ENCODE peak calls at places on chromosome 22, in five cellular contexts. H is transverse colon, R is SK-N-SH, T is esophagus muscularis mucosa, A is upper lobe of left lung. X is an unnamed sample.

GRCh38 chr22:38946771-38947170 is 10.6 kb upstream of the APOBEC3A start:
- DNase-seq in T (no peak), H (no peak), A (peak), R (no peak), X (peak)

GRCh38 chr22:28978158-28978557 is 83.5 kb downstream of the C22orf31 start:
- DNase-seq in A (no peak), R (no peak), H (no peak), T (no peak), X (no peak)

GRCh38 chr22:36425977-36426523 is 38.3 kb upstream of the MYH9 start:
- DNase-seq in R (peak), T (no peak), H (no peak), A (no peak), X (no peak)

GRCh38 chr22:34587357-34588356 is 478.3 kb upstream of the ISX start:
- DNase-seq in H (no peak), R (no peak), T (no peak), A (no peak), X (no peak)

GRCh38 chr22:35648066-35649025 is at the start of gene APOL6:
- DNase-seq in T (peak), H (peak), R (no peak), A (peak), X (peak)

GRCh38 chr22:32528984-32529982 is 54.7 kb downstream of the FBXO7 start:
- DNase-seq in A (peak), H (peak), T (peak), R (peak), X (peak)

GRCh38 chr22:26086359-26086758 is 82.9 kb upstream of the SEZ6L start:
- DNase-seq in R (peak), A (no peak), T (no peak), H (no peak), X (no peak)

GRCh38 chr22:45124176-45124857 is 39.4 kb upstream of the NUP50 start:
- DNase-seq in R (no peak), T (no peak), A (no peak), H (no peak), X (no peak)

GRCh38 chr22:23302171-23303002 is 122.1 kb downstream of the BCR start:
- DNase-seq in R (no peak), H (no peak), T (no peak), A (no peak), X (no peak)

GRCh38 chr22:33803883-33804282 is 116.4 kb downstream of the LARGE1 start:
- DNase-seq in R (no peak), A (no peak), H (no peak), T (no peak), X (peak)

GRCh38 chr22:37391702-37392101 is 35.6 kb downstream of the ELFN2 start:
- DNase-seq in A (no peak), H (no peak), R (no peak), T (no peak), X (no peak)

GRCh38 chr22:42418811-42419243 is 13.4 kb downstream of the NFAM1 start:
- DNase-seq in T (no peak), R (no peak), A (peak), H (no peak), X (no peak)

GRCh38 chr22:23756891-23757290 is 2.7 kb upstream of the VPREB3 start:
- DNase-seq in H (no peak), R (no peak), T (no peak), A (no peak), X (no peak)

GRCh38 chr22:32204211-32204855 is 540 bp downstream of the RFPL2 start:
- DNase-seq in R (peak), A (no peak), H (no peak), T (peak), X (no peak)

GRCh38 chr22:37896181-37896592 is 9.9 kb upstream of the MICALL1 start:
- DNase-seq in A (peak), R (no peak), H (peak), T (no peak), X (no peak)

GRCh38 chr22:45341503-45341902 is 31.8 kb downstream of the FAM118A start:
- DNase-seq in A (no peak), H (no peak), T (no peak), R (no peak), X (no peak)

GRCh38 chr22:37254206-37254866 is 10.3 kb upstream of the RAC2 start:
- DNase-seq in R (no peak), H (no peak), T (no peak), A (peak), X (no peak)

GRCh38 chr22:23213581-23214341 is 33.5 kb downstream of the BCR start:
- DNase-seq in A (no peak), H (no peak), R (no peak), T (no peak), X (no peak)

GRCh38 chr22:37757663-37758062 is 50.1 kb upstream of the GCAT start:
- DNase-seq in H (no peak), R (no peak), A (no peak), T (no peak), X (no peak)

GRCh38 chr22:24587948-24588347 is 4.9 kb downstream of the LRRC75B start:
- DNase-seq in R (no peak), T (no peak), H (no peak), A (no peak), X (no peak)

GRCh38 chr22:49371325-49372110 is 456.2 kb downstream of the BRD1 start:
- DNase-seq in T (no peak), H (no peak), A (no peak), R (no peak), X (no peak)

GRCh38 chr22:43110444-43110926 is at the start of gene BIK:
- DNase-seq in H (peak), R (peak), T (no peak), A (peak), X (no peak)

GRCh38 chr22:45131749-45132148 is 32.0 kb upstream of the NUP50 start:
- DNase-seq in A (peak), H (peak), T (no peak), R (no peak), X (no peak)

GRCh38 chr22:44622685-44623084 is 79.3 kb upstream of the PRR5 start:
- DNase-seq in A (no peak), T (no peak), R (no peak), H (no peak), X (no peak)

DNA sequence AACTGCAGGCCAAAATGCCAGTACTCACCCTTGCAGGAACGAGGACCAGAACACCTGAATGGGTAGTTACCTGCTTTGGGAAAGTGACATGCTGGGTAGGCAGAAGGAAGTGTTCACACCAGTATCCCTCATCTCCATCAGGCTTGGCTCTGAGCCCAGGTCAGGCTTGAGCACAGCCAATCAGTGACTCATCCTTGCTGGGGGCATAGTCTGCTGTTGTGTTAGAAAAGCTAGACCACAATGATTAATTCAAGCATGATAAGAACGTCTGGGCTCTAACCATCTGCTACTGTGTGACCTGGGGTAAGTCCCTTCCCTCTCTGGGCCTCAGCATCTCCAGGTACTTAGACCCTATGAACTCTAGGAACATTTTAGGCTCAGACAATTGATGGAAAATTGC is 450.4 kb downstream of the MIAT start:
- DNase-seq in A (peak), R (peak), T (no peak), H (peak), X (peak)
- TF ChIP-seq POLR2AphosphoS5 in A (no peak), R (peak), T (peak), H (peak), X (no peak)

GRCh38 chr22:46815132-46815531 is 52.7 kb downstream of the TBC1D22A start:
- DNase-seq in R (no peak), A (no peak), H (peak), T (no peak), X (no peak)

GRCh38 chr22:46815559-46815895 is 53.1 kb downstream of the TBC1D22A start:
- DNase-seq in R (no peak), T (no peak), A (no peak), H (no peak), X (no peak)

GRCh38 chr22:46813816-46814597 is 51.6 kb downstream of the TBC1D22A start:
- DNase-seq in H (no peak), T (no peak), R (no peak), A (no peak), X (no peak)

GRCh38 chr22:46812786-46813185 is 50.3 kb downstream of the TBC1D22A start:
- DNase-seq in T (no peak), A (no peak), R (no peak), H (no peak), X (no peak)

DNA sequence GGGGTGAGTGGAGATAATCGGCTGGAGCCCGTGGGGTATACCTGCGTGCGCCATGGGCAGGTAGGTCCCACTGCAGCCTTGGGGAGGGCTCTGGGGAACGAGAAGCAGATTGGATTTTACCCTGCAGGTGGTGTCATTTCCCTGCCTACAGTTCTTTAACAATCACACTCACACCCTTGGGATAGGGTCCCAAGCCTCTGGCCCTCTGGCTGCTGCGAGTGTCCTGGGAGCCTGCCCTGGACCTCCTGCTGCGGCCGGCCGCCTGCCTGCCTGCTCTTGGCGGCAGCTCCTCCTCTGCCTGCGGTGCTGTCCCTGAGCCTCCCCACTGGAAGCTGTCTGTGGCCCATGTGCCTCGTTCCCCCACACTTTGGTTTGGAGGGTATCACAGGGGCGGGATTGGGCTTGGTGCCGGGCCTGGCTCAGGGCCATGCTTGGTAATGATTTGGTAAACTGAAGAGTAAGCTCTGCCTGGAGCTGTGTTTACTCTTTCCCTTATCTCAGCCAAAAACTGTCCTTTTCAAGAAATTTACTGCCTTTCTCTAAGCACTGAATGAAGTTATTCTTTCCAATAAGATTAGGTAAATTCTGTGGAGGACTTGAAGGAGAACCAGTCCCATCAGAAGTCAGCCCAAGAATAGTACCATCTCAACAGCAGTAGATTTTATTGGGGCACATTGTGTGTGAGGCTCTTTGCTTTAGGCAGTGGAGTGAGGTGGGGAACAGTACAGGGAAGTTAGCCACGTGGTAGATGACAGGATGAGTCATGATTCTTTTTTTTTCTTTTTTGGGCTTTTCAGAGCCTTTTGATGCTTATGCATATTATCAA is 53.7 kb downstream of the TBC1D22A start:
- DNase-seq in H (no peak), T (no peak), A (no peak), R (no peak), X (no peak)
- TF ChIP-seq EP300 in H (no peak), T (no peak), A (no peak), R (no peak), X (no peak)

DNA sequence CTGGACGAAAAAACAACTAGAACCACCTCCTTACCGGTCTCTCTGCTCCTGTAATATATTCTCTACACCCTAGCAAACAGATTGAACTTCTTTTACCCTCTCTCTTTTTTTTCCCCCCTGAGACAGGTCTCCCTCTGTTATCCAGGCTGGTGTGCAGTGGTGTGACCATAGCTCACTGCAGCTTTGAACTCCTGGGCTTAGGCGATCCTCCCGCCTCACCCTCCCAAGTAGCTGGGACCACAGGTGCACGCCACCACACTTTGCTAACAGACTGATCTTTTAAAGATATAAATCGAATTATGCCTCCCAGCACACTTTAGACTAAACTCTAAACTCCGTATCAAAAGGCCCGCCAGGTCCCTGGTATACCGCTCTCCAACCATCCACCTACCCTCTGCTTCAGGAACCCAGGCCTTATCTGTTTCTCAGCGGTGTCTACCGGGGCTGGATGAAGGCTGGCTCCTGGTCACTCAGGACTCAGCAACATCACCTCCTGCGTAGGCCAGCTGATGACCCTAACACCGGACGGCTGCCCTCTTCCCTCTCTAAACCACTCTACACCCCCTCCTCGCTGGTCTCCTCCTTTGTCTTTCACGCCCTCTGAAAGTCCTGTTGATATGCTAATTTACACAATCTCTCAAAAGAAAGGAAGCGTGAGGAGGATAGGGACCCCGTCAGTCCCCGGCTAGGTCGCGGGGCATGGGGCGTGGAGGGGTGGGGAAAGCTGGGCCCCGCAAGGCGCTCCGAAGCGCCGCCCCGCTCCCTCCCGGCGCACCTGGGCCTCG is 716 bp downstream of the C22orf39 start:
- DNase-seq in A (peak), R (no peak), H (peak), T (no peak), X (no peak)
- TF ChIP-seq POLR2AphosphoS5 in A (no peak), R (no peak), H (no peak), T (no peak), X (no peak)

DNA sequence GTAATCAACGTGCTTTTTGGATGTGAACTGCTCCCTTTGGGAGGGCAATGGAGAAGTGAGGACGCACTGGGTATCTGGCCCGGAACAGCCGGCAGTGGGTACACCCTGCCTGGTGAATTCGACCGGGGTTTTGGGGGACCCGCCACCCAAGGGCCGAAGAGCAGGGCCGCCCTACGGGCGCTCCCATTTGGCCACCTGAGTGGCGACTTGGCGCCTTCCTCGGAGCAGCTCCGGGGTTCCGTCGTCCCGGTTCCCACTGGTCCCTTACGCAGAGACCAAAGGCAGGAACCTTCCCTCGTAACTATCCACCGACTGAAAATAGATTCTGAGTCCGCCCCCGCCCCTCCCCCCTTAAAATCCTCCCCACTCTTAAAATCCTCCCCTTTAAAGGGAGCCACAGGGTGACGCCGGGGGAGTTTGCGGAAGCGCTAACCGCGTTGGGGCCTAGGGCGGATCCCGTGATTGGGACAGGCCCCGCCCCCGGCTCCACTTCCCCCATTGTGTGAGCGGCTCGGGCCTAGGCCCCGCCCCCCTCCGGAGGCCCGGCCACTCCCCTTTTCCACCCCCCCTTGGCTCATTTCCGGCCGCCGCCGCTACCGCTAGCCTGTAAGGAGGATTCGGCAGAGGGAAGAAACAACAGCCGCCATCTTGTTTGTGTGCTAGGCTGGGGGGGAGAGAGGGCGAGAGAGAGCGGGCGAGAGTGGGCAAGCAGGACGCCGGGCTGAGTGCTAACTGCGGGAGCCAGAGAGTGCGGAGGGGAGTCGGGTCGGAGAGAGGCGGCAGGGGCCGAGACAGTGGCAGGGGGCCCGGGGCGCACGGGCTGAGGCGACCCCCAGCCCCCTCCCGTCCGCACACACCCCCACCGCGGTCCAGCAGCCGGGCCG is 1.0 kb upstream of the EP300 start:
- DNase-seq in T (peak), H (peak), A (peak), R (peak), X (peak)
- TF ChIP-seq EP300 in T (no peak), H (no peak), A (no peak), R (peak), X (no peak)

DNA sequence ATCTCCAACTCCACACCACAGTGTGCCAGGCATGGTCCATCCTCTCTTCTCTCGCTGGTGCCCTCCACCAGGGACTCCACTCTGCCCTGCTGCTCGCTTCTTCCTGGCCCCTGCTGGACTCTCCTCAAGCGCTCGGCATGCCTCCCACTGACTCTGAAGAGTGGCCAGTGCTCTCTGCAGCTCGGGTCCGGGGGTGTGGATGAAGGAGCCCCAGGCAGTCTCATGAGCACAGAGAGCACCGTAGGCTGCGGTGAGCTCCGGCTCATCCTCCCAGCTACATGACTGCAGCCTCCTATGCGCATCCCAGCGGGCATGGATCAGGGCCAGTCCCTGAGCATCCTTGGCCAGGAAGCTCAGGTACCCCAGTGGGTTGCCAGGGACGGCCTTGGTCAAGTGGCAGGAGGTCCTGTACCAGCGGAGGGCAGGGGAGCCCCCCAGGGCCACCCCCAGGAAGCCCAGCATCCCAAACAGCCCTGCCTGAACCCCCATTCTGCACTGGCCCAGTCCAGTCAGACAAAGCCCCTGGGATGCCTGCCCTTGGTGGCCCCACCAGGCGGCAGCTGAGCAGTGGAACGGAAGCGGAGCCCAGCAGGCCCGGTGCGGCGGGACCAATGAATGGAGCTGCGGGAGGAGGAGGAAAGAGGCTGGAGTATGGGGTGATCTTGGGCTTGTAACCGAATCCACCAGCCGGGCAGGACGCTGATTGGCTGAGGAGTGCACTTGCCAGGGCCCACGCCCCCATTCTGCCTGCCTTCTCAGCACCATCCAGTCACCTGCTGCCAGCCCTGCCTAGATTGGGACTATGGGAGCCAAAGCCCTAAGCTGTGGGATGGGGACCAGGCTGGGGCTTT is at the start of gene PLA2G3:
- DNase-seq in H (no peak), R (peak), T (no peak), A (peak), X (no peak)
- TF ChIP-seq POLR2AphosphoS5 in H (no peak), R (no peak), T (no peak), A (no peak), X (no peak)

GRCh38 chr22:22167791-22168189 is 76.8 kb upstream of the VPREB1 start:
- DNase-seq in T (peak), H (peak), R (no peak), A (no peak), X (no peak)
- TF ChIP-seq EP300 in T (no peak), H (no peak), R (no peak), A (no peak), X (no peak)

DNA sequence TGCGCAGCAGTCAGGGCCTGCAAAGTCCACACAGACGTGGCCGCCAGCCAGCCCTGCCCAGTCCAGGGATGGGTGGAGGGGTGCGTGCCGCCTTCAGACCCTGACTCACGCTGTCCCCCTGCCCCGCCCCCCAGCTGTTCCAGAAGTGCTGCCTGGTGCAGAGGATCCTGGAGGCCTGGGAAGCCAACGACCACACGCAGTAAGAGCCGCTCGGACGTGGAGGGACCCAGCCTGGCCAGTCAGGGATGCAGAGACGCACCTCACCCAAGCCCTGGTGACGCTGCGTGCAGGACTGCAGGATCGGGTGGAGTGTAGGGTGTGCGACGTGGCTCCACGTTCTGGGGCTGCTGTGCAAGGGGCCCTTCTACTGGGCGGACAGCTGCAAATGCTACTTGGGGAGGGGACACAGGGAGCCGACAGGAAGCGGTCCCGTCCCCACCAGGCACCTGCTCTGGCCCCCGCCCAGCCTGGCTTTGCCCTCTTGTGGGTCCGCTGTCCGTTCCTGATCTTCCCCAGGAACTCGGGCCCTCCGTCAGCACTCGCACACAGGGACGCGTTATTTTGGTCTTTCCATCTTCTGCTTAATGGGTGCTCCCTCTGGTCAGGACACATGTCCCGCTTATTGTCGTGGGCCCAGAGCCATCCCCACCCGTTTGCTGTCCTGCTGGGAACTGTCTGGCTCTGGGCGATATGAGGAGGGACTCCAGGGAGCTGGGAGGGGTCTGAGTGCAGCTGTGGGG is 42.5 kb downstream of the SBF1 start:
- DNase-seq in H (no peak), T (no peak), A (no peak), R (no peak), X (no peak)
- TF ChIP-seq POLR2AphosphoS5 in H (no peak), T (no peak), A (no peak), R (no peak), X (no peak)

X was measured in sigmoid colon.